ENCODE peak calls at places on chromosome 21, in nine cellular contexts. Q is cardiac fibroblast; P is Calu3; A is neural crest cell; D is activated CD8-positive, alpha-beta T cell treated with anti-CD3 and anti-CD28 coated beads for 36 hours; S is GM20000; N is mammary epithelial cell; H is AG04450; Z is kidney epithelial cell. G is an unnamed sample.

GRCh38 chr21:34843562-34843961 is 174.8 kb downstream of the CLIC6 start:
- DNase-seq in S (no peak), Q (no peak), D (no peak), P (no peak), N (no peak), H (no peak), Z (no peak), A (no peak), G (no peak)

GRCh38 chr21:36260030-36260787 is 59.8 kb upstream of the MORC3 start:
- DNase-seq in N (peak; percentile 51), Z (no peak), H (peak; percentile 36), A (peak; percentile 43), S (peak; percentile 67), Q (peak; percentile 81), D (peak; percentile 58), P (peak; percentile 48), G (no peak)

GRCh38 chr21:36104306-36105300 is 30.3 kb upstream of the CBR3 start:
- DNase-seq in D (peak; percentile 75), S (no peak), H (no peak), N (peak; percentile 59), Z (peak; percentile 77), A (peak; percentile 61), Q (peak; percentile 47), P (peak; percentile 58), G (peak; percentile 64)

GRCh38 chr21:32514275-32515055 is 70.9 kb downstream of the TCP10L start:
- DNase-seq in P (no peak), S (no peak), Z (no peak), Q (no peak), H (no peak), D (no peak), N (no peak), A (no peak), G (no peak)

GRCh38 chr21:35234725-35235124 is 185.6 kb upstream of the RUNX1 start:
- DNase-seq in Q (no peak), H (no peak), P (no peak), Z (no peak), S (peak; percentile 16), N (no peak), D (no peak), A (no peak), G (no peak)

GRCh38 chr21:31354604-31355443 is 10.8 kb upstream of the TIAM1 start:
- DNase-seq in N (peak; percentile 99), H (peak; percentile 45), Z (peak; percentile 88), S (no peak), A (no peak), P (peak; percentile 70), Q (peak; percentile 57), D (peak; percentile 88), G (no peak)

GRCh38 chr21:33578959-33579542 is 9.4 kb downstream of the DONSON start:
- DNase-seq in H (no peak), D (no peak), A (no peak), S (no peak), N (peak; percentile 50), P (no peak), Z (no peak), Q (no peak), G (no peak)

GRCh38 chr21:46618738-46619369 is 14.0 kb upstream of the S100B start:
- DNase-seq in S (no peak), P (no peak), N (no peak), Z (no peak), Q (no peak), H (no peak), D (no peak), A (no peak), G (no peak)

GRCh38 chr21:43940329-43940653 is 71.8 kb upstream of the TRAPPC10 start:
- DNase-seq in A (no peak), H (no peak), N (no peak), D (no peak), P (no peak), Q (no peak), S (no peak), Z (no peak), G (no peak)

GRCh38 chr21:43942201-43942600 is 69.9 kb upstream of the TRAPPC10 start:
- DNase-seq in S (no peak), H (no peak), A (no peak), P (no peak), Z (no peak), D (no peak), Q (no peak), N (no peak), G (no peak)

GRCh38 chr21:43938751-43939442 is 73.2 kb upstream of the TRAPPC10 start:
- DNase-seq in Q (peak; percentile 77), Z (no peak), A (peak; percentile 85), S (peak; percentile 95), N (peak; percentile 46), P (peak; percentile 82), H (peak; percentile 11), D (peak; percentile 94), G (peak; percentile 82)

GRCh38 chr21:43939443-43940328 is 72.4 kb upstream of the TRAPPC10 start:
- DNase-seq in A (no peak), S (no peak), N (no peak), P (no peak), Q (no peak), D (no peak), H (no peak), Z (no peak), G (no peak)

GRCh38 chr21:43940672-43941071 is 71.4 kb upstream of the TRAPPC10 start:
- DNase-seq in H (no peak), Q (no peak), P (no peak), S (no peak), N (no peak), D (no peak), A (no peak), Z (no peak), G (no peak)
- TF ChIP-seq CTCF in H (no peak), Q (no peak), P (no peak), S (no peak), N (no peak), D (no peak), A (no peak), Z (no peak), G (no peak)

GRCh38 chr21:17733209-17733608 is 85.9 kb downstream of the C21orf91 start:
- DNase-seq in H (no peak), Z (no peak), D (no peak), P (no peak), Q (no peak), N (no peak), S (no peak), A (no peak), G (no peak)

GRCh38 chr21:17736072-17736471 is 83.1 kb downstream of the C21orf91 start:
- DNase-seq in Z (no peak), D (no peak), P (no peak), Q (no peak), H (no peak), N (no peak), A (no peak), S (no peak), G (no peak)

GRCh38 chr21:17742181-17742580 is 77.0 kb downstream of the C21orf91 start:
- DNase-seq in A (no peak), N (peak; percentile 79), Z (no peak), S (no peak), P (peak; percentile 11), H (no peak), D (no peak), Q (no peak), G (no peak)

GRCh38 chr21:17742940-17743592 is 76.1 kb downstream of the C21orf91 start:
- DNase-seq in S (no peak), N (no peak), Z (no peak), D (no peak), P (no peak), Q (no peak), H (no peak), A (no peak), G (no peak)

DNA sequence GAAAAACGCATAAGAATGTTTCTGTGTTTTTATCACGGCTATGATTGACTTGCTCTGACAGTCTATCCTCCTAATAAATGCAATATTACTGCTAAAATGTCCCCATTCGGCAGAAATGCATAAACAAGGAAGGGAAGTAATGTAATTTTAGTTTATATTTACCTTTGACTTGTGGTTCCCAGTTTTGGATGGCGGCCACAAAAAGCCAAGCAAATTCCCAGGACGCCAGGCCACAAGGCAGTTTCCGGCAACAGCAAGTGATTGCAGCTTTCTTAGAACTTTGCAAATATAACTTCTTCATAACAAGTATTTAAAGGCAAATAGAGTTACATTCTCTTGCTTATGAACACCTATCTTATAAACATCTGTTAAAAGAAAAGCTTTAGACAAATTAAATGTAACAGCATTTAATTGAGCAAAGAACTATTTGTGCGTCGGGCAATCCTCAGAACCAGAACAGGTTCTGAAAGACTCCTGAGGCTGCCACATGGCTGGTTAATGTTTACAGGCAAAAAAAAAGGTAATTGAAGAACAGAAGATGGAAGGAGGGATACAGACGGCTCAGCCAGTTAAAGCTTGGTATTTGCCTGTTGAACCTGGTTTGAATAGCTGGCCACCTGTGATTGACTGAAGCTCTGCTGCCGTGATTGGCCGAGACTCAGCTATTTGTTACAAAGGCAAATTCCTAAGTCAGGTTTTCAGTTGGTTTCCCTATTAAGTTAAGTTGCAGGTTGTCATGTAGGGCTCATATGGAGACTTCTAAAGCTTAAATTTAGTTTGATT is 80.8 kb downstream of the C21orf91 start:
- DNase-seq in D (no peak), Z (no peak), Q (no peak), S (no peak), P (peak; percentile 10), N (no peak), H (no peak), A (no peak), G (no peak)
- TF ChIP-seq CTCF in D (no peak), Z (no peak), Q (no peak), S (no peak), P (no peak), N (no peak), H (no peak), A (no peak), G (no peak)

GRCh38 chr21:29504751-29505321 is 206.1 kb downstream of the BACH1 start:
- DNase-seq in Q (peak; percentile 38), A (no peak), S (no peak), Z (peak; percentile 69), P (no peak), N (peak; percentile 40), H (peak; percentile 8), D (no peak), G (no peak)

GRCh38 chr21:29511076-29511475 is 212.4 kb downstream of the BACH1 start:
- DNase-seq in S (no peak), P (no peak), H (no peak), D (no peak), A (no peak), Q (no peak), Z (no peak), N (no peak), G (no peak)

GRCh38 chr21:29508311-29508710 is 209.6 kb downstream of the BACH1 start:
- DNase-seq in N (no peak), H (no peak), P (no peak), Z (no peak), A (no peak), Q (no peak), D (no peak), S (no peak), G (no peak)

GRCh38 chr21:29506214-29506613 is 207.5 kb downstream of the BACH1 start:
- DNase-seq in N (no peak), H (no peak), P (no peak), Z (no peak), Q (no peak), D (no peak), A (no peak), S (no peak), G (no peak)

GRCh38 chr21:29506947-29507346 is 208.2 kb downstream of the BACH1 start:
- DNase-seq in D (no peak), Q (no peak), A (no peak), N (no peak), S (no peak), Z (no peak), P (no peak), H (no peak), G (no peak)
- TF ChIP-seq CTCF in D (no peak), Q (no peak), A (no peak), N (no peak), S (no peak), Z (no peak), P (no peak), H (no peak), G (no peak)

DNA sequence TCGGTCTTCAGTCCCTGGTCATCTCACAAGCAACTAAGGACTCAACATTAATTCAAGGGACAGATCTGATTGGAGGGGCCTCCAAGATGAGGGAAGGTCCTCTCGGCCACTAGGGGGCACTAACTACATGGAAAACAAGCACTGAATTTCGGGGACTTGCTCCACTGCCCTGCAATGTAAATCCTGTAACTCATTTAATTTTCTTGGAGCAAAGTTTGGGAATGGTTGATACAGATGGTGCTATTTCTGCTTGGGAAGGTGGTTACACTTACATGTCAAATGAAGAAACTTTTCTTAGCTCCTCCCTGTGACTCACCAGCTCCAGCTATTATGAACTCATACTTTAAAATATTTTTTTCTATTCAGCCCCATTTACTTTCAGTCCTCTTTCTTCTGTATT is 97.4 kb upstream of the KCNJ15 start:
- DNase-seq in Z (no peak), D (peak; percentile 72), S (peak; percentile 73), P (peak; percentile 64), A (peak; percentile 61), Q (peak; percentile 92), N (peak; percentile 52), H (peak; percentile 74), G (no peak)
- TF ChIP-seq CTCF in Z (peak; percentile 78), D (peak; percentile 86), S (peak; percentile 83), P (peak; percentile 67), A (peak; percentile 88), Q (peak; percentile 74), N (peak; percentile 83), H (peak; percentile 90), G (no peak)